ENCODE peak calls at places on chromosomes 4 and X, in six cellular contexts. X is HCT116, K is GM12878, L is HepG2, C is SK-N-SH, M is H1. Z is an unnamed sample.

GRCh38 chr4:5888222-5888701 is 4.6 kb downstream of the CRMP1 start:
- DNase-seq in X (no peak), K (no peak), L (no peak), C (peak; percentile 92), M (peak; percentile 76), Z (no peak)

GRCh38 chr4:112361181-112361791 is 64.1 kb downstream of the ALPK1 start:
- DNase-seq in X (no peak), K (peak; percentile 82), L (peak; percentile 42), C (no peak), M (peak; percentile 68), Z (peak; percentile 78)

GRCh38 chrX:12372111-12372510 is 233.8 kb downstream of the FRMPD4 start:
- DNase-seq in X (no peak), K (no peak), L (no peak), C (no peak), M (no peak), Z (no peak)

GRCh38 chr4:55612341-55612740 is 20.3 kb upstream of the PDCL2 start:
- DNase-seq in X (no peak), K (no peak), L (no peak), C (no peak), M (no peak), Z (no peak)

GRCh38 chr4:35520059-35520458 is 724.3 kb downstream of the ARAP2 start:
- DNase-seq in X (no peak), K (no peak), L (no peak), C (no peak), M (no peak), Z (no peak)

GRCh38 chr4:131316086-131316485 is 1833.0 kb upstream of the PCDH10 start:
- DNase-seq in X (no peak), K (no peak), L (no peak), C (no peak), M (no peak), Z (no peak)

GRCh38 chrX:54093159-54093558 is 48.9 kb upstream of the PHF8 start:
- DNase-seq in X (no peak), K (no peak), L (no peak), C (no peak), M (no peak), Z (no peak)

GRCh38 chr4:946517-947471 is 14.5 kb downstream of the TMEM175 start:
- DNase-seq in X (no peak), K (no peak), L (no peak), C (peak; percentile 12), M (peak; percentile 45), Z (no peak)

GRCh38 chr4:71772592-71772991 is 11.3 kb downstream of the GC start:
- DNase-seq in X (no peak), K (no peak), L (no peak), C (no peak), M (no peak), Z (no peak)

GRCh38 chrX:15469613-15470012 is 23.5 kb downstream of the PIR start:
- DNase-seq in X (no peak), K (no peak), L (no peak), C (no peak), M (no peak), Z (no peak)

GRCh38 chr4:180372671-180373070 is 1870.5 kb upstream of the TENM3 start:
- DNase-seq in X (no peak), K (no peak), L (no peak), C (no peak), M (no peak), Z (no peak)

GRCh38 chr4:38189445-38189844 is 229.2 kb downstream of the PTTG2 start:
- DNase-seq in X (peak; percentile 90), K (no peak), L (peak; percentile 65), C (no peak), M (no peak), Z (no peak)

GRCh38 chr4:101784957-101785356 is 5.6 kb upstream of the BANK1 start:
- DNase-seq in X (no peak), K (no peak), L (no peak), C (no peak), M (no peak), Z (no peak)

GRCh38 chr4:151851354-151851753 is 90.5 kb upstream of the GATB start:
- DNase-seq in X (no peak), K (no peak), L (no peak), C (no peak), M (no peak), Z (no peak)

GRCh38 chrX:18649498-18649951 is 22.4 kb downstream of the RS1 start:
- DNase-seq in X (no peak), K (no peak), L (no peak), C (no peak), M (peak; percentile 49), Z (peak; percentile 6)

GRCh38 chrX:137565921-137566745 is at the start of gene ZIC3:
- DNase-seq in X (no peak), K (no peak), L (no peak), C (peak; percentile 82), M (peak; percentile 84), Z (no peak)

GRCh38 chrX:81257817-81258216 is 55.9 kb downstream of the SH3BGRL start:
- DNase-seq in X (no peak), K (no peak), L (no peak), C (no peak), M (no peak), Z (no peak)

GRCh38 chr4:153426207-153426886 is 39.8 kb upstream of the TMEM131L start:
- DNase-seq in X (no peak), K (no peak), L (no peak), C (no peak), M (no peak), Z (no peak)

GRCh38 chrX:112734250-112734649 is 54.5 kb upstream of the LHFPL1 start:
- DNase-seq in X (no peak), K (no peak), L (no peak), C (no peak), M (no peak), Z (no peak)

GRCh38 chr4:5137927-5138326 is 86.6 kb downstream of the STK32B start:
- DNase-seq in X (no peak), K (no peak), L (no peak), C (no peak), M (no peak), Z (no peak)

GRCh38 chr4:32140636-32141035 is 1420.5 kb downstream of the PCDH7 start:
- DNase-seq in X (no peak), K (no peak), L (no peak), C (no peak), M (no peak), Z (peak; percentile 8)

GRCh38 chrX:13533726-13534125 is 35.7 kb upstream of the EGFL6 start:
- DNase-seq in X (no peak), K (no peak), L (no peak), C (no peak), M (no peak), Z (no peak)

GRCh38 chr4:107733431-107733925 is 13.4 kb upstream of the PAPSS1 start:
- DNase-seq in X (no peak), K (no peak), L (no peak), C (peak; percentile 54), M (peak; percentile 24), Z (no peak)

GRCh38 chr4:65917486-65917885 is 247.2 kb upstream of the EPHA5 start:
- DNase-seq in X (no peak), K (no peak), L (no peak), C (no peak), M (no peak), Z (no peak)

GRCh38 chr4:103002551-103002950 is 17.0 kb downstream of the SLC9B1 start:
- DNase-seq in X (no peak), K (no peak), L (no peak), C (no peak), M (no peak), Z (no peak)

GRCh38 chrX:129930941-129931410 is 25.0 kb downstream of the UTP14A start:
- DNase-seq in X (no peak), K (no peak), L (no peak), C (peak; percentile 49), M (peak; percentile 54), Z (no peak)
- TF ChIP-seq YY1 in X (no peak), K (no peak), L (no peak), C (no peak), M (no peak), Z (no peak)

GRCh38 chr4:11427201-11427996 is 1.3 kb downstream of the HS3ST1 start:
- DNase-seq in X (no peak), K (no peak), L (no peak), C (no peak), M (peak; percentile 64), Z (no peak)
- H3K4me3 ChIP-seq in X (peak overlapping the region; percentile 91), K (peak overlapping the region; percentile 75), L (no peak overlapping the region), C (no peak overlapping the region), M (peak overlapping the region; percentile 78), Z (peak overlapping the region; percentile 77)

GRCh38 chr4:158172558-158173258 is at the start of gene GASK1B:
- DNase-seq in X (peak; percentile 49), K (no peak), L (peak; percentile 81), C (peak; percentile 47), M (no peak), Z (peak; percentile 32)
- TF ChIP-seq YY1 in X (no peak), K (no peak), L (no peak), C (no peak), M (no peak), Z (no peak)

GRCh38 chr4:57068237-57068981 is 41.8 kb downstream of the IGFBP7 start:
- DNase-seq in X (no peak), K (no peak), L (no peak), C (no peak), M (no peak), Z (no peak)
- H3K4me3 ChIP-seq in X (no peak overlapping the region), K (no peak overlapping the region), L (no peak overlapping the region), C (no peak overlapping the region), M (no peak overlapping the region), Z (no peak overlapping the region)

GRCh38 chr4:75634281-75634680 is 4.0 kb upstream of the CDKL2 start:
- DNase-seq in X (no peak), K (no peak), L (no peak), C (no peak), M (no peak), Z (no peak)

GRCh38 chr4:75634951-75635350 is 4.6 kb upstream of the CDKL2 start:
- DNase-seq in X (no peak), K (no peak), L (no peak), C (no peak), M (no peak), Z (no peak)

GRCh38 chr4:75639124-75639695 is 8.9 kb upstream of the CDKL2 start:
- DNase-seq in X (no peak), K (no peak), L (no peak), C (no peak), M (no peak), Z (no peak)

GRCh38 chr4:75637176-75637575 is 6.8 kb upstream of the CDKL2 start:
- DNase-seq in X (no peak), K (no peak), L (no peak), C (no peak), M (no peak), Z (no peak)

DNA sequence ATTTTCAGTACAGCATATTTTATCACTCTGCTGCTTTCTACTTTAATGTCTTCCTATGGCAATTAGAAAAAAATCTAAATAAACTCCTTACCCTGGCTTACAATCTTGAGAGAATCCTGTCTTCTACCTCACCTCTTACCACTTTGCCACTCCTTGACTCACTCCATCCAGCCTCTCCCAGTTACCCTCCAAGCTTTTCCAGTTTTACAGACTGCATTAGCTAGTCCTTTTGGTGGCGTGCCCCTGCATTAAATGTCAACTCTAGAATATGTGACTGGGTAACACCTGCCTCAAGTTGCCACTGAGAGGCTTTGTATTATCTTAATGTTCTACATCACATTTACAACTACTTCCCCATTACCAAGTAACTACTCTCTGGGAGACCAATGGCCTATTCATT is 7.5 kb upstream of the CDKL2 start:
- DNase-seq in X (no peak), K (no peak), L (no peak), C (no peak), M (no peak), Z (no peak)
- TF ChIP-seq YY1 in X (no peak), K (no peak), L (no peak), C (no peak), M (no peak), Z (no peak)